ENCODE peak calls at places on chromosome 13, in ten cellular contexts. D is IMR-90, N is esophagus muscularis mucosa, P is breast epithelium, U is uterus, J is lower lobe of right lung, S is fibroblast of lung, W is astrocyte, O is SK-N-SH, B is transverse colon. E is an unnamed sample. For H3K9me3, the result is how much of the 10 kb centered on the place peaks cover.

GRCh38 chr13:75016225-75016624 is 465.7 kb downstream of the TBC1D4 start:
- DNase-seq in D (no peak), N (no peak), P (no peak), U (no peak), J (no peak), S (peak), W (no peak), O (no peak), B (no peak), E (no peak)

GRCh38 chr13:21884299-21884878 is 213.5 kb downstream of the FGF9 start:
- DNase-seq in D (no peak), N (peak), P (no peak), U (no peak), J (no peak), S (no peak), W (no peak), O (no peak), B (no peak), E (no peak)

GRCh38 chr13:75770164-75771145 is 134.3 kb downstream of the LMO7 start:
- DNase-seq in D (peak), N (no peak), P (no peak), U (no peak), J (no peak), S (peak), W (peak), O (no peak), B (no peak), E (no peak)

GRCh38 chr13:35818577-35819165 is 312.5 kb downstream of the DCLK1 start:
- DNase-seq in D (peak), N (no peak), P (no peak), U (no peak), J (no peak), S (peak), W (no peak), O (peak), B (no peak), E (no peak)

GRCh38 chr13:30791354-30791921 is 56.1 kb downstream of the ALOX5AP start:
- DNase-seq in D (peak), N (no peak), P (no peak), U (peak), J (no peak), S (peak), W (peak), O (peak), B (no peak), E (no peak)

GRCh38 chr13:59570204-59570603 is 593.5 kb downstream of the DIAPH3 start:
- DNase-seq in D (no peak), N (no peak), P (no peak), U (no peak), J (no peak), S (no peak), W (no peak), O (no peak), B (no peak), E (no peak)

GRCh38 chr13:97307544-97307881 is 85.4 kb downstream of the MBNL2 start:
- DNase-seq in D (no peak), N (no peak), P (no peak), U (no peak), J (no peak), S (no peak), W (no peak), O (no peak), B (no peak), E (no peak)

GRCh38 chr13:114199961-114200672 is 21.1 kb downstream of the CFAP97D2 start:
- DNase-seq in D (no peak), N (no peak), P (no peak), U (no peak), J (no peak), S (no peak), W (no peak), O (no peak), B (no peak), E (no peak)

GRCh38 chr13:26743971-26744370 is 16.6 kb downstream of the GPR12 start:
- DNase-seq in D (no peak), N (peak), P (no peak), U (no peak), J (no peak), S (no peak), W (no peak), O (no peak), B (no peak), E (no peak)

GRCh38 chr13:33351324-33351723 is 65.8 kb upstream of the STARD13 start:
- DNase-seq in D (peak), N (no peak), P (no peak), U (no peak), J (no peak), S (peak), W (peak), O (no peak), B (peak), E (no peak)

GRCh38 chr13:22589880-22590279 is 590.9 kb upstream of the SGCG start:
- DNase-seq in D (no peak), N (no peak), P (no peak), U (no peak), J (no peak), S (no peak), W (no peak), O (no peak), B (no peak), E (no peak)

GRCh38 chr13:66195238-66195637 is 1034.9 kb downstream of the PCDH9 start:
- DNase-seq in D (no peak), N (no peak), P (no peak), U (no peak), J (no peak), S (no peak), W (no peak), O (no peak), B (no peak), E (no peak)

GRCh38 chr13:42056585-42056984 is 8.1 kb downstream of the DGKH start:
- DNase-seq in D (no peak), N (no peak), P (no peak), U (no peak), J (no peak), S (no peak), W (no peak), O (no peak), B (no peak), E (no peak)

GRCh38 chr13:47168086-47168485 is 271.2 kb upstream of the HTR2A start:
- DNase-seq in D (peak), N (no peak), P (no peak), U (no peak), J (no peak), S (peak), W (peak), O (no peak), B (no peak), E (no peak)

GRCh38 chr13:103883698-103884097 is 817.5 kb upstream of the SLC10A2 start:
- DNase-seq in D (peak), N (no peak), P (no peak), U (no peak), J (no peak), S (peak), W (peak), O (no peak), B (no peak), E (no peak)

GRCh38 chr13:32164622-32165268 is 133.2 kb downstream of the FRY start:
- DNase-seq in D (peak), N (no peak), P (no peak), U (no peak), J (no peak), S (peak), W (peak), O (peak), B (no peak), E (no peak)

GRCh38 chr13:106210327-106210726 is 325.1 kb downstream of the EFNB2 start:
- DNase-seq in D (peak), N (no peak), P (no peak), U (no peak), J (no peak), S (no peak), W (no peak), O (no peak), B (no peak), E (no peak)

GRCh38 chr13:47858678-47859050 is 142.4 kb downstream of the SUCLA2 start:
- DNase-seq in D (peak), N (no peak), P (no peak), U (no peak), J (no peak), S (peak), W (peak), O (no peak), B (no peak), E (no peak)

GRCh38 chr13:25046985-25047660 is 48.8 kb upstream of the PABPC3 start:
- DNase-seq in D (peak), N (no peak), P (no peak), U (no peak), J (no peak), S (peak), W (peak), O (peak), B (no peak), E (no peak)

GRCh38 chr13:109784590-109785140 is 1.7 kb downstream of the IRS2 start:
- DNase-seq in D (peak), N (peak), P (peak), U (peak), J (peak), S (peak), W (peak), O (peak), B (peak), E (peak)

GRCh38 chr13:73772449-73773186 is 361.6 kb downstream of the KLF12 start:
- DNase-seq in D (no peak), N (no peak), P (no peak), U (no peak), J (no peak), S (no peak), W (no peak), O (no peak), B (no peak), E (no peak)

GRCh38 chr13:50208826-50209335 is 193.6 kb downstream of the KCNRG start:
- DNase-seq in D (peak), N (no peak), P (no peak), U (peak), J (peak), S (peak), W (peak), O (no peak), B (peak), E (no peak)

DNA sequence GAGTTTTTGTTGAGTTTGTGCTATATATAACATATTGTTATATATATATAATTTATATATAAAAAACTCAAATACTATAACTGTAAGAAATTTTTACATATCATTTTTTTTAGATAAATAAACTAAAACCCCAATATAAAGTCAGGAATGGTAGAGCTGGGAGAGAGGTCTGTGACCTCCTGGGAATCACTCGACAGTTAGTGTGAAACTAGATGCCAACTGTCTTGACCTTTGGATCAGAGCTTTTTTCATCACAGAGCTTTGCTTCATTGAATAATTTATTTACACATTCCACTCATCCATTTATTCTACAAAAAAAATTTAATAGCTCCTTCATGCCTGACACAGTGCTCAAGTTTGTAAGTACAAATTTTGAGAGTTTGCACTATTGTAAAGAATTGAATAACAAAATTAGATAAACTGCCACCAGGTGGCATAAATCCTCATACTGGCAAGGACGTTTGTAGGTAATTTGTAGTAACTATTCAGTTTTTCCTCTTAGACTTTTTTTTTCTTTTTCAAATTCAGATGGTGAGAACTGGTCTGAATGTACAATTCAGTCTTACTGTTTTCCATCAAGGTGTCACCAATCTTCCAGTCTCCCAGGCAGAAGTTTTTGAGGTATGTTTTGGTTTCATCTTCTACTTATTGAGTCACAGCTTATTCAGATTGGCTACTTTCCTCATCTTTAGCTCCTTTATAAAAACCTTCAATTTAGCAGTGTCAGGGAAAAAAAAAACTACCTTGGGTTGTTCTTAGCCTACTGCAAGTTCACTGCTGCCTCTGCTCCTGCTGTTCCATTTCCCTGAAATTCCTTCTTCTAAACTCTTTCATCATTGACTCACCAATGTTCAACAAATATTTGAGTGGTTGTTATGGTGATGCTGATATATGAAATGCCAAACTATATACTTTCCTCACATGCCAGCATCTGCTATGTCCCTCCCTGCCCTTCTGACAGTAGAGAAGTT is 28.7 kb downstream of the LACC1 start:
- DNase-seq in D (peak), N (no peak), P (no peak), U (no peak), J (no peak), S (peak), W (peak), O (peak), B (no peak), E (no peak)
- TF ChIP-seq CTCF in D (peak), N (peak), P (peak), U (peak), J (peak), S (peak), W (peak), O (peak), B (peak), E (peak)

GRCh38 chr13:112234131-112234875 is 141.9 kb upstream of the SPACA7 start:
- DNase-seq in D (no peak), N (no peak), P (no peak), U (no peak), J (no peak), S (no peak), W (no peak), O (no peak), B (no peak), E (no peak)

GRCh38 chr13:112236539-112237197 is 139.5 kb upstream of the SPACA7 start:
- DNase-seq in D (no peak), N (no peak), P (no peak), U (no peak), J (no peak), S (no peak), W (no peak), O (no peak), B (no peak), E (no peak)

GRCh38 chr13:112240076-112240475 is 136.1 kb upstream of the SPACA7 start:
- DNase-seq in D (no peak), N (no peak), P (no peak), U (no peak), J (no peak), S (no peak), W (no peak), O (no peak), B (no peak), E (no peak)

GRCh38 chr13:112241288-112241687 is 134.9 kb upstream of the SPACA7 start:
- DNase-seq in D (no peak), N (no peak), P (no peak), U (no peak), J (no peak), S (no peak), W (no peak), O (no peak), B (no peak), E (no peak)

DNA sequence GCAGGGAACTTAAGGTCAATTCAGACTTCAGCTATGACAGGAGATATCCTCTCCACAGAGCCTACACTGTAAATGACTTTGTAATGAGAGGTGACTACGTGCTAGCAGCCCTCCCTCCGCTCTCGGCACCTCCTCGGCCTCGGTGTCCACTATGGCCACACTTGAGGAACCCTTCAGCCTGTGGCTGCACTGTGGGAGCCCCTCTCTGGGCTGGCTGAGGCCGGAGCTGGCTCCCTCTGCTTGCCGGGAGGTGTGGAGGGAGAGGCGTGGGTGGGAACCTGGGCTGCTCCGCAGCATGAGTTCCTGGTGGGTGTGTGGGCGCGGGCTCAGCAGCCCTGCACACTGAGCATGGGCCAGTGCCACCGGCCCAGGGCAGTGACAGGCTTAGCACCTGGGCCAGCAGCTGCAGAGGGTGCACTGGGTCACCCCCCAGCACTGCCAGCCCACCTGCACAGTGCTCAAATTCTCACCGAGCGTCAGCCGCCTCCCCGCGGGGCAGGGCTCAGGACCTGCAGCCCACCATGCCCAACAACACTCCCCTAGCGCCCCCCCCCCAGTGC is 137.6 kb upstream of the SPACA7 start:
- DNase-seq in D (no peak), N (no peak), P (no peak), U (no peak), J (no peak), S (no peak), W (no peak), O (no peak), B (no peak), E (no peak)
- H3K9me3 ChIP-seq in D (under half), N (under half), P (under half), U (under half), J (under half), S (under half), W (under half), O (under half), B (under half), E (under half)

GRCh38 chr13:85879014-85879413 is 79.8 kb upstream of the SLITRK6 start:
- DNase-seq in D (no peak), N (no peak), P (no peak), U (no peak), J (no peak), S (peak), W (no peak), O (no peak), B (no peak), E (no peak)
- TF ChIP-seq CTCF in D (no peak), N (no peak), P (no peak), U (no peak), J (no peak), S (no peak), W (no peak), O (no peak), B (no peak), E (no peak)

GRCh38 chr13:43663474-43664090 is 123.2 kb downstream of the ENOX1 start:
- DNase-seq in D (peak), N (no peak), P (no peak), U (no peak), J (no peak), S (peak), W (peak), O (no peak), B (no peak), E (no peak)

GRCh38 chr13:43664700-43665191 is 122.0 kb downstream of the ENOX1 start:
- DNase-seq in D (peak), N (no peak), P (no peak), U (peak), J (no peak), S (peak), W (peak), O (no peak), B (peak), E (no peak)

GRCh38 chr13:43662976-43663375 is 123.8 kb downstream of the ENOX1 start:
- DNase-seq in D (no peak), N (no peak), P (no peak), U (no peak), J (no peak), S (peak), W (no peak), O (no peak), B (peak), E (no peak)

GRCh38 chr13:43657485-43657884 is 129.3 kb downstream of the ENOX1 start:
- DNase-seq in D (no peak), N (no peak), P (no peak), U (no peak), J (no peak), S (no peak), W (no peak), O (no peak), B (no peak), E (no peak)

GRCh38 chr13:43661321-43661720 is 125.5 kb downstream of the ENOX1 start:
- DNase-seq in D (no peak), N (no peak), P (no peak), U (no peak), J (no peak), S (no peak), W (no peak), O (no peak), B (no peak), E (no peak)
- H3K9me3 ChIP-seq in D (under half), N (under half), P (under half), U (under half), J (under half), S (under half), W (under half), O (under half), B (under half), E (under half)

GRCh38 chr13:93007928-93008327 is 218.7 kb upstream of the GPC6 start:
- DNase-seq in D (no peak), N (no peak), P (no peak), U (no peak), J (no peak), S (no peak), W (no peak), O (no peak), B (no peak), E (no peak)

GRCh38 chr13:93002071-93002470 is 224.5 kb upstream of the GPC6 start:
- DNase-seq in D (no peak), N (no peak), P (no peak), U (no peak), J (no peak), S (peak), W (peak), O (no peak), B (no peak), E (no peak)

GRCh38 chr13:93003531-93003930 is 223.1 kb upstream of the GPC6 start:
- DNase-seq in D (no peak), N (no peak), P (no peak), U (no peak), J (no peak), S (no peak), W (no peak), O (no peak), B (no peak), E (no peak)

DNA sequence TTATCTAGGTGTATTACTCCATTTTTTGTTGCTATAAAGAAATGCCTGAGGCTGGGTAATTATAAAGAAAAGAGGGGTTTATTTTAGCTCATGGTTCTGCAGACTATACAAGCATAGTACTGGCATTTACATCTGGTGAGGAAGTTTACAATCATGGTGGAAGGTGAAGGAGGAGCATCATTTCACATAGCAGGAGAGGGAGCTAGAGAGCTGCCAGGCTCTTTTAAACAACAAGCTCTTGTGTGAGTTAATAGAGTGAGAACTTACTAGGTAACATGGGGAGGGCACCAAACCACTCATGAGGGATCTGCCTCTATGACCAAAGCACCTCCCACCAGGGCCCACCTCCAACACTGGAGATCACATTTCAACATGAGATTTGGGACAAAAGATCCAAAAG is 221.7 kb upstream of the GPC6 start:
- DNase-seq in D (peak), N (no peak), P (no peak), U (no peak), J (no peak), S (no peak), W (no peak), O (no peak), B (no peak), E (no peak)
- TF ChIP-seq CTCF in D (no peak), N (no peak), P (no peak), U (no peak), J (no peak), S (no peak), W (no peak), O (peak), B (no peak), E (no peak)

DNA sequence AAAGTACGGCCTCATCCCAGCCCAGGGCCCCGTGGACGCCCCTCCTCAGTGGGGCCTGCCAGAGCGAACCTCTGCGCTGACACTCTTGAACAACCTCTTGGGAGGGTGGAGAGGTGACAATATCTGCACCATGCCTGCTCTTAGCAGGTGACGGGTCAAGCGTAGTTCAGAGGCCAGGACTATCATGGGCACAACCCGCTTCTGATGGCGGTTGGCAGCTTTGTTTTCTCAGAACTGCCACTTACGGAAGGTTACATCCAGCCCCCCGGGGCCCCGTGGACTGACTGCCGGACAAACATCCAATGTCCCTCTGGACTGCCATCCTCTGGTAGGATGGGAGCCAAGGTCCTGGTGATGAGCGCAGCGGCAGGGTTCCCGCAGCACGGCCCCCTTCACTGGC is 91.1 kb downstream of the TUBA3C start:
- DNase-seq in D (no peak), N (no peak), P (no peak), U (no peak), J (no peak), S (no peak), W (no peak), O (no peak), B (no peak), E (no peak)
- H3K9me3 ChIP-seq in D (half or more), N (under half), P (under half), U (under half), J (under half), S (under half), W (under half), O (under half), B (under half), E (under half)